ENCODE peak calls at places on chromosome 10, in five cellular contexts. Z is GOT3, B is anterior cingulate cortex, K is DMS79, G is AG09309. H is an unnamed sample.

GRCh38 chr10:132829403-132829802 is 43.5 kb upstream of the NKX6-2 start:
- DNase-seq in Z (no peak), B (no peak), K (no peak), G (no peak), H (no peak)

GRCh38 chr10:43808136-43808535 is 159.5 kb upstream of the ZNF32 start:
- DNase-seq in Z (no peak), B (no peak), K (no peak), G (no peak), H (no peak)

GRCh38 chr10:78185693-78186055 is 152.0 kb downstream of the RPS24 start:
- DNase-seq in Z (no peak), B (peak), K (no peak), G (no peak), H (no peak)

GRCh38 chr10:124344266-124344590 is 74.5 kb downstream of the OAT start:
- DNase-seq in Z (no peak), B (no peak), K (no peak), G (no peak), H (no peak)

GRCh38 chr10:116744849-116745248 is 2.5 kb upstream of the HSPA12A start:
- DNase-seq in Z (no peak), B (no peak), K (no peak), G (no peak), H (no peak)

GRCh38 chr10:59607971-59608370 is 101.7 kb downstream of the SLC16A9 start:
- DNase-seq in Z (no peak), B (no peak), K (no peak), G (no peak), H (no peak)

GRCh38 chr10:96995851-96996250 is 163.8 kb downstream of the LCOR start:
- DNase-seq in Z (no peak), B (no peak), K (peak), G (no peak), H (no peak)

GRCh38 chr10:1654247-1654646 is 83.1 kb downstream of the ADARB2 start:
- DNase-seq in Z (no peak), B (no peak), K (no peak), G (no peak), H (no peak)

GRCh38 chr10:11468126-11468742 is 143.2 kb downstream of the USP6NL start:
- DNase-seq in Z (no peak), B (no peak), K (no peak), G (no peak), H (no peak)

GRCh38 chr10:121596668-121597503 is 1.4 kb downstream of the FGFR2 start:
- DNase-seq in Z (no peak), B (peak), K (no peak), G (no peak), H (no peak)

GRCh38 chr10:7054915-7055314 is 355.9 kb downstream of the SFMBT2 start:
- DNase-seq in Z (no peak), B (no peak), K (no peak), G (no peak), H (no peak)

GRCh38 chr10:13949844-13950542 is 363.2 kb downstream of the PRPF18 start:
- DNase-seq in Z (no peak), B (no peak), K (no peak), G (peak), H (peak)

GRCh38 chr10:84743483-84743882 is 415.1 kb downstream of the CCSER2 start:
- DNase-seq in Z (no peak), B (no peak), K (no peak), G (no peak), H (no peak)

GRCh38 chr10:124644771-124645170 is 99.4 kb downstream of the FAM53B start:
- DNase-seq in Z (no peak), B (no peak), K (no peak), G (no peak), H (no peak)

GRCh38 chr10:130025811-130026510 is 61.9 kb upstream of the EBF3 start:
- DNase-seq in Z (no peak), B (no peak), K (peak), G (no peak), H (no peak)

GRCh38 chr10:30918651-30919050 is 113.0 kb downstream of the ZNF438 start:
- DNase-seq in Z (no peak), B (no peak), K (no peak), G (no peak), H (no peak)

GRCh38 chr10:96516337-96516736 is 2.6 kb upstream of the TLL2 start:
- DNase-seq in Z (no peak), B (no peak), K (no peak), G (no peak), H (no peak)

GRCh38 chr10:13705526-13706169 is 118.9 kb downstream of the PRPF18 start:
- DNase-seq in Z (no peak), B (no peak), K (no peak), G (no peak), H (no peak)

GRCh38 chr10:32851301-32851700 is 106.7 kb downstream of the ITGB1 start:
- DNase-seq in Z (no peak), B (no peak), K (no peak), G (no peak), H (no peak)

GRCh38 chr10:78277734-78278404 is 244.2 kb downstream of the RPS24 start:
- DNase-seq in Z (no peak), B (peak), K (no peak), G (peak), H (no peak)

GRCh38 chr10:5442990-5443370 is 30.6 kb downstream of the NET1 start:
- DNase-seq in Z (no peak), B (no peak), K (no peak), G (no peak), H (no peak)

GRCh38 chr10:45373003-45373782 is 823 bp upstream of the ALOX5 start:
- DNase-seq in Z (no peak), B (no peak), K (no peak), G (no peak), H (no peak)

GRCh38 chr10:74760042-74760979 is 66.1 kb upstream of the KAT6B start:
- DNase-seq in Z (no peak), B (no peak), K (no peak), G (no peak), H (peak)